ENCODE peak calls at places on chromosomes 4 and X, in ten cellular contexts. V is small intestine; P is mammary epithelial cell; L is lower lobe of right lung; F is GM12865; E is left lung; T is Panc1; X is naive thymus-derived CD4-positive, alpha-beta T cell; U is neuronal stem cell; R is H1. I is an unnamed sample.

GRCh38 chrX:77087529-77088169 is 359.5 kb upstream of the FGF16 start:
- DNase-seq in F (no peak), E (no peak), V (peak), U (no peak), L (no peak), P (no peak), X (no peak), R (no peak), T (no peak), I (no peak)

GRCh38 chrX:66915893-66916292 is 277.0 kb upstream of the EDA2R start:
- DNase-seq in E (no peak), L (no peak), V (no peak), F (no peak), U (no peak), P (no peak), T (no peak), X (no peak), R (no peak), I (no peak)

GRCh38 chr4:139887962-139888735 is 222.5 kb downstream of the MGST2 start:
- DNase-seq in P (peak), E (peak), U (no peak), V (no peak), T (no peak), F (peak), L (peak), X (no peak), R (no peak), I (no peak)

GRCh38 chrX:70398899-70399298 is 24.2 kb upstream of the GDPD2 start:
- DNase-seq in T (no peak), P (no peak), E (no peak), F (no peak), R (no peak), V (peak), U (no peak), L (no peak), X (peak), I (no peak)

GRCh38 chrX:150869450-150869849 is 29.0 kb downstream of the CD99L2 start:
- DNase-seq in R (no peak), F (peak), E (no peak), T (no peak), X (no peak), P (no peak), U (no peak), L (peak), V (peak), I (no peak)

GRCh38 chrX:146456058-146456457 is 353.5 kb upstream of the CXorf51B start:
- DNase-seq in U (no peak), L (no peak), R (no peak), P (no peak), E (no peak), F (no peak), V (no peak), T (no peak), X (no peak), I (no peak)

GRCh38 chr4:86613734-86614133 is 19.6 kb downstream of the PTPN13 start:
- DNase-seq in U (no peak), E (no peak), L (no peak), F (no peak), V (no peak), X (no peak), R (no peak), P (no peak), T (no peak), I (no peak)

GRCh38 chr4:10158355-10158942 is 41.9 kb upstream of the WDR1 start:
- DNase-seq in X (peak), E (no peak), L (no peak), V (no peak), P (peak), R (no peak), T (no peak), F (no peak), U (no peak), I (no peak)

GRCh38 chrX:11100281-11101035 is 10.7 kb upstream of the HCCS start:
- DNase-seq in R (no peak), L (no peak), E (no peak), F (no peak), P (peak), U (peak), T (no peak), V (peak), X (no peak), I (peak)

GRCh38 chr4:151202851-151203455 is 74.0 kb upstream of the PRSS48 start:
- DNase-seq in V (no peak), L (no peak), P (no peak), F (no peak), E (no peak), U (no peak), R (no peak), T (no peak), X (no peak), I (no peak)

GRCh38 chr4:152515678-152516077 is 20.2 kb downstream of the FBXW7 start:
- DNase-seq in V (no peak), E (no peak), L (no peak), U (no peak), R (no peak), F (no peak), T (no peak), X (no peak), P (peak), I (no peak)

GRCh38 chr4:118849867-118850812 is 14.2 kb upstream of the SEC24D start:
- DNase-seq in U (no peak), L (no peak), V (peak), F (peak), E (no peak), P (peak), X (peak), R (no peak), T (no peak), I (peak)

GRCh38 chr4:95388911-95389310 is 159.9 kb downstream of the UNC5C start:
- DNase-seq in L (no peak), E (no peak), P (no peak), T (no peak), U (no peak), V (no peak), R (no peak), F (no peak), X (no peak), I (no peak)

GRCh38 chr4:28686618-28687017 is 1826.0 kb downstream of the STIM2 start:
- DNase-seq in F (peak), P (peak), T (peak), E (no peak), U (no peak), R (peak), L (no peak), X (no peak), V (no peak), I (peak)

GRCh38 chrX:97685753-97686152 is 802.0 kb downstream of the RPA4 start:
- DNase-seq in U (no peak), V (peak), P (peak), X (peak), R (no peak), F (peak), T (peak), E (no peak), L (no peak), I (no peak)

GRCh38 chr4:1417522-1418390 is 11.5 kb upstream of the NKX1-1 start:
- DNase-seq in L (peak), U (no peak), F (no peak), P (no peak), V (no peak), X (no peak), R (peak), E (peak), T (no peak), I (no peak)

GRCh38 chrX:41522071-41522470 is 74.9 kb downstream of the NYX start:
- DNase-seq in F (no peak), U (no peak), E (no peak), V (no peak), T (no peak), R (no peak), X (no peak), L (no peak), P (no peak), I (no peak)

GRCh38 chr4:8391972-8392371 is 48.6 kb downstream of the ACOX3 start:
- DNase-seq in U (no peak), P (peak), R (no peak), E (no peak), V (no peak), T (no peak), X (no peak), L (no peak), F (peak), I (no peak)

GRCh38 chr4:8095956-8096689 is 62.5 kb downstream of the ABLIM2 start:
- DNase-seq in V (no peak), L (no peak), T (no peak), U (no peak), F (no peak), X (no peak), R (no peak), E (no peak), P (no peak), I (no peak)

GRCh38 chrX:25226151-25226550 is 210.4 kb upstream of the ARX start:
- DNase-seq in L (no peak), X (no peak), U (no peak), E (no peak), P (no peak), V (no peak), T (no peak), F (no peak), R (no peak), I (no peak)

GRCh38 chrX:119045884-119046283 is 26.9 kb upstream of the CT47C1 start:
- DNase-seq in R (no peak), T (no peak), P (peak), L (no peak), E (no peak), F (no peak), X (no peak), U (no peak), V (no peak), I (no peak)

GRCh38 chr4:4647041-4647440 is 105.2 kb upstream of the STX18 start:
- DNase-seq in T (no peak), R (no peak), V (no peak), U (no peak), P (peak), L (no peak), X (no peak), F (no peak), E (no peak), I (no peak)

GRCh38 chr4:2341911-2342652 is 76.4 kb downstream of the ZFYVE28 start:
- DNase-seq in V (no peak), E (no peak), L (peak), X (no peak), P (no peak), F (no peak), U (no peak), R (no peak), T (no peak), I (no peak)

GRCh38 chr4:113838421-113838820 is 76.9 kb upstream of the CAMK2D start:
- DNase-seq in L (no peak), P (no peak), E (no peak), T (no peak), R (no peak), X (no peak), V (no peak), U (no peak), F (no peak), I (no peak)

GRCh38 chr4:8240211-8241041 is 29.1 kb upstream of the HTRA3 start:
- DNase-seq in E (no peak), L (no peak), V (no peak), U (no peak), T (no peak), X (no peak), R (no peak), P (no peak), F (no peak), I (no peak)

GRCh38 chr4:24770111-24770584 is 25.2 kb upstream of the SOD3 start:
- DNase-seq in F (peak), P (peak), T (no peak), X (no peak), U (no peak), L (no peak), E (no peak), V (no peak), R (no peak), I (no peak)

GRCh38 chrX:119755981-119756533 is 2.3 kb upstream of the SOWAHD start:
- DNase-seq in E (peak), L (peak), X (peak), V (peak), R (no peak), T (no peak), P (no peak), F (peak), U (no peak), I (no peak)

GRCh38 chrX:154822029-154822428 is 12.4 kb downstream of the SMIM9 start:
- DNase-seq in V (no peak), X (no peak), E (no peak), P (no peak), L (no peak), U (no peak), R (no peak), F (no peak), T (no peak), I (no peak)

GRCh38 chr4:100493756-100494155 is 24.1 kb downstream of the EMCN start:
- DNase-seq in E (no peak), P (peak), V (no peak), F (no peak), L (no peak), X (no peak), T (no peak), U (no peak), R (no peak), I (no peak)

GRCh38 chr4:113738251-113738650 is 23.3 kb downstream of the CAMK2D start:
- DNase-seq in R (no peak), V (no peak), U (no peak), T (no peak), X (no peak), L (no peak), E (no peak), F (no peak), P (peak), I (no peak)

GRCh38 chr4:151152033-151152432 is 52.6 kb downstream of the RPS3A start:
- DNase-seq in L (no peak), F (no peak), E (no peak), V (no peak), X (no peak), T (no peak), R (no peak), P (no peak), U (no peak), I (no peak)

GRCh38 chr4:82394896-82395295 is 21.1 kb upstream of the HNRNPD start:
- DNase-seq in R (no peak), E (no peak), P (peak), X (no peak), V (peak), L (no peak), F (no peak), T (no peak), U (no peak), I (no peak)

GRCh38 chrX:155889328-155889727 is 8.2 kb downstream of the VAMP7 start:
- DNase-seq in V (no peak), T (no peak), L (no peak), U (no peak), P (no peak), X (no peak), R (no peak), E (no peak), F (no peak), I (no peak)

GRCh38 chr4:36226430-36227227 is 17.7 kb downstream of the ARAP2 start:
- DNase-seq in P (no peak), E (no peak), F (no peak), V (no peak), U (no peak), R (no peak), L (no peak), T (no peak), X (no peak), I (no peak)

GRCh38 chr4:138535316-138535715 is 293.2 kb upstream of the SLC7A11 start:
- DNase-seq in R (no peak), U (no peak), P (no peak), X (no peak), F (no peak), T (no peak), E (no peak), V (no peak), L (no peak), I (no peak)

GRCh38 chrX:30196322-30196721 is 19.0 kb upstream of the MAGEB2 start:
- DNase-seq in V (no peak), T (no peak), E (no peak), P (peak), L (no peak), X (no peak), F (peak), R (no peak), U (no peak), I (no peak)

GRCh38 chr4:163166041-163166579 is 580 bp downstream of the NAF1 start:
- DNase-seq in P (peak), X (peak), E (peak), R (peak), F (peak), V (peak), T (no peak), L (peak), U (peak), I (no peak)

GRCh38 chr4:129526812-129527211 is 430.9 kb downstream of the C4orf33 start:
- DNase-seq in T (no peak), R (no peak), U (no peak), P (no peak), X (peak), F (no peak), V (no peak), E (no peak), L (no peak), I (no peak)

GRCh38 chrX:134172588-134173259 is 64.3 kb upstream of the CCDC160 start:
- DNase-seq in E (peak), F (no peak), V (peak), U (no peak), X (peak), L (peak), R (no peak), T (no peak), P (no peak), I (no peak)

GRCh38 chrX:134174273-134174660 is 62.7 kb upstream of the CCDC160 start:
- DNase-seq in V (no peak), R (no peak), X (no peak), L (no peak), E (no peak), U (no peak), P (no peak), F (no peak), T (no peak), I (no peak)

GRCh38 chrX:134171661-134172587 is 65.1 kb upstream of the CCDC160 start:
- DNase-seq in V (peak), U (no peak), F (no peak), E (peak), P (no peak), T (no peak), X (peak), L (no peak), R (no peak), I (no peak)

GRCh38 chrX:134174859-134175258 is 62.1 kb upstream of the CCDC160 start:
- DNase-seq in R (peak), U (peak), F (no peak), V (no peak), P (no peak), E (no peak), X (no peak), L (no peak), T (no peak), I (peak)

GRCh38 chrX:134173541-134174272 is 63.3 kb upstream of the CCDC160 start:
- DNase-seq in E (no peak), R (peak), U (no peak), F (no peak), V (no peak), T (no peak), L (no peak), X (peak), P (no peak), I (peak)
- H3K4me3 ChIP-seq in E (peak), R (peak), U (peak), F (no peak), V (peak), T (peak), L (peak), X (peak), P (no peak), I (peak)

DNA sequence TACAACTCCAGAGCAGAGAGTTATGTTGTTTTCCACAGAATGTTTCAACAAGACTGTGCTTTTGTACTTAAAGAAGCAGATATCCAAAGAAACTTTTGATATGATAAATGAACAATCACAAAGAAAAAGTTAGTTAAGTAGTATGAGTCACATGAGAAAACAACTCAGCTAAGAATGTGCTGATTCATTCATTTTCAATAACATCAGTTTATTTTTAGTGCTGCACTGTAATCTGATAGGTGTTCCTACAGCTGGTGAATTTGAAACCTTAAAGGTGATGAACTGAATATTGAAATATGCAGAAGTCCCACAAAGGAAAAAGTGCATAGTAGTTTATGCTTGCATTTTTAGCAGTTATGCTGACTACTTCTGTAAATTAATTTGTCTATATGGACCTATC is 180.3 kb upstream of the TENM3 start:
- DNase-seq in L (no peak), X (no peak), E (no peak), R (no peak), P (peak), T (no peak), V (no peak), U (no peak), F (peak), I (no peak)
- H3K4me3 ChIP-seq in L (no peak), X (no peak), E (no peak), R (no peak), P (no peak), T (no peak), V (no peak), U (no peak), F (no peak), I (no peak)

DNA sequence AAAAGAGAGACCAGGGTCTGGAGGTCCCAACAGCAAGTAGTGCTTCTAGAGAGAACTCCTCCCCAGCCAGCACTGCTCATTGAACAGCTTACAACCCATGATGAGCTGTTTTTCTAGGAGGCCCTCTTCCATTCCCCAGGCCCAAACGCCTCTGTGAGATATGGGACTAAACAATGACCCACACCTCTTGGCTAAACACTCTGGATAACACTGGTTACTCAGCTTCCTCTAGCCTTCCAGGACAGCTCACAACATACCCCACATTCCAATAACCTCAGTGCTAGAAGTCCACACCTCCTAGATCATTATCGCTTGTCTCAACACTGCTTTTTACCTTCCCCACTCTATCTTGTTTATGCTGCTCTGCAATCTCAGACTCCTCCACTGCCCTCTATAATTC is 35.4 kb upstream of the PGRMC2 start:
- DNase-seq in T (peak), V (no peak), R (no peak), L (no peak), U (no peak), X (no peak), E (no peak), F (no peak), P (peak), I (no peak)
- H3K4me3 ChIP-seq in T (no peak), V (no peak), R (no peak), L (no peak), U (no peak), X (no peak), E (no peak), F (no peak), P (no peak), I (no peak)

DNA sequence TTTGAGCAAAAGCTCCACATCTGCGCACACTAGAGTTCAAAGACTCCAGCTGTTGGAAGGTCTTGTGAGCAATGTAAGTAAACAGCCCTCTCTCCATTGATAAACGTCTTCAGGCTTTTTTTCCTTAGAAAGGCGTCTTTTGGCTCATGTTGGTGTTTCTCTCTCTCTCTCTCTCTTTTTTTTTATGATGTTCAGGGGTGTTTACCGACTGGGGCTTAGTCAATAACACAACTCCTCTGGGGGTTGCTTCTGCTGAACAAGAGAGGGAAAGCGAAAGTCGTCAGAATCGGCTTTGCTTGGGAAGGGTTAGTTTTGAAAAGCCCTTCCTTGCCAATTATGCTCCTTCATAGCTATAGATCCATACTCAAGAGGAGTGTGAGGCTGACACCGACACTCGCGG is 53.1 kb upstream of the C1QTNF7 start:
- DNase-seq in P (no peak), X (no peak), U (no peak), V (no peak), R (no peak), E (no peak), L (no peak), F (no peak), T (no peak), I (no peak)
- H3K4me3 ChIP-seq in P (no peak), X (no peak), U (no peak), V (no peak), R (no peak), E (no peak), L (peak), F (no peak), T (no peak), I (no peak)

DNA sequence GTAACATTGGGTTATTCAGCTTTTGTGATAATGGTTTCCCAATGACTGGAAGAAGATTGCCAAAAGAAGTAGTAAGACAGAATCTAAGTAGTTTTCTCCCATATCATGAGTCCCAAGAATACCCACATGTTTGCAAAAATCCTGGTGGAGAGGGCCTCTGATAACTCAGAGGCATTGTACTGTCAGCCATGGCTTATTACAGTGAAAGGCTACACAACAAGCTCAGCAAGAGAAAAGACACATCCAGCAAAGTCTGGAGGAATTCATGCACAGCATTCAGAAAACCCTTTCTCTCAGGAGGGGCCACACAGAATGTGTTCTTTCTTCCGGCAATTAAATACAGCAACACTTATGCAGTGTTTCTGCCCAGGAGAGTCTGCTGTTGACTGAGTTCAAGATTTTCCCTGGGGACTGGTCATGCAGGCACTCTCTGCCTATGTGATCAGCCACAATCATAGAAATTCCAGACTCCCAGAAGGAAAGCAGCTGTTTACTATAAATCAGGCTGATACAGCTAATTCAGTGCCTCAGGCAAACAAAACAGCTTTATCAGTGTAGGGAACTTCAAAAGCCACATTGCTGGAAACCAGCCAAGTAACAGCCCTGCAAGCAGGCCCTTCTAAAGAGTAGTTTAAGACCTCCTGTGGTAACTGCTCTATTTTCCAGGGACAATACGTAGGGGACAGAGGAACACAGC is 937.1 kb downstream of the CCSER1 start:
- DNase-seq in F (no peak), E (no peak), V (peak), T (no peak), P (peak), R (peak), X (no peak), U (peak), L (no peak), I (peak)
- H3K4me3 ChIP-seq in F (no peak), E (no peak), V (no peak), T (no peak), P (no peak), R (no peak), X (no peak), U (peak), L (no peak), I (no peak)